ENCODE peak calls at places on chromosomes 11 and 22, in nine cellular contexts. W is GM23338, U is astrocyte of the spinal cord, R is AG10803, O is coronary artery, T is AG04450, H is right lobe of liver, G is pancreas, D is endodermal cell. S is an unnamed sample.

GRCh38 chr11:31808721-31809542 is 2.2 kb downstream of the PAX6 start:
- DNase-seq in W (peak), G (no peak), D (peak), H (no peak), R (no peak), O (no peak), U (no peak), T (no peak), S (no peak)

GRCh38 chr11:134576286-134576685 is 164.2 kb upstream of the B3GAT1 start:
- DNase-seq in H (no peak), T (no peak), U (no peak), D (peak), O (peak), R (no peak), W (no peak), G (no peak), S (no peak)

GRCh38 chr11:72222907-72223614 is 1.5 kb upstream of the INPPL1 start:
- DNase-seq in R (peak), W (peak), T (peak), H (peak), O (peak), D (peak), U (peak), G (peak), S (peak)

GRCh38 chr11:15227011-15227410 is 112.3 kb downstream of the INSC start:
- DNase-seq in D (no peak), T (no peak), G (no peak), O (no peak), U (no peak), H (no peak), W (no peak), R (no peak), S (no peak)

GRCh38 chr11:135015966-135016365 is 603.9 kb upstream of the B3GAT1 start:
- DNase-seq in D (no peak), T (no peak), O (no peak), R (no peak), G (no peak), H (no peak), U (no peak), W (no peak), S (no peak)

GRCh38 chr11:127274328-127274676 is 273.7 kb upstream of the KIRREL3 start:
- DNase-seq in W (no peak), T (no peak), H (no peak), G (no peak), U (no peak), D (no peak), O (no peak), R (no peak), S (no peak)

GRCh38 chr11:56160217-56160616 is at the start of gene OR8K5:
- DNase-seq in H (no peak), D (no peak), G (no peak), W (no peak), T (no peak), U (no peak), R (no peak), O (no peak), S (no peak)

GRCh38 chr11:57772562-57772961 is 11.0 kb downstream of the CTNND1 start:
- DNase-seq in U (peak), R (no peak), H (no peak), D (no peak), G (no peak), T (no peak), W (no peak), O (no peak), S (no peak)

GRCh38 chr11:115333106-115333505 is 171.1 kb downstream of the CADM1 start:
- DNase-seq in G (no peak), T (no peak), H (no peak), W (peak), R (peak), D (no peak), O (no peak), U (peak), S (peak)

GRCh38 chr11:56066980-56067379 is 26.1 kb upstream of the OR8I2 start:
- DNase-seq in D (no peak), H (no peak), R (no peak), W (no peak), O (no peak), T (no peak), G (no peak), U (no peak), S (no peak)

GRCh38 chr22:39396156-39396796 is 3.3 kb upstream of the TAB1 start:
- DNase-seq in T (no peak), H (no peak), R (no peak), O (no peak), U (no peak), D (no peak), G (no peak), W (no peak), S (no peak)

GRCh38 chr11:109865558-109866186 is 227.5 kb upstream of the ZC3H12C start:
- DNase-seq in H (no peak), G (peak), U (no peak), T (no peak), O (no peak), W (peak), D (peak), R (no peak), S (no peak)

GRCh38 chr11:32527191-32527590 is 56.4 kb upstream of the EIF3M start:
- DNase-seq in W (no peak), R (no peak), U (peak), O (no peak), H (no peak), T (no peak), D (no peak), G (no peak), S (peak)

GRCh38 chr11:98701541-98701940 is 319.2 kb upstream of the CNTN5 start:
- DNase-seq in H (no peak), G (no peak), O (no peak), W (no peak), U (peak), D (no peak), T (no peak), R (no peak), S (peak)

GRCh38 chr22:46533434-46533833 is 4.0 kb downstream of the CELSR1 start:
- DNase-seq in D (peak), O (no peak), U (no peak), R (no peak), T (no peak), H (no peak), G (no peak), W (peak), S (no peak)

GRCh38 chr22:50199251-50199721 is 1.5 kb upstream of the SELENOO start:
- DNase-seq in G (no peak), W (no peak), R (no peak), O (no peak), D (no peak), U (no peak), T (no peak), H (no peak), S (no peak)

GRCh38 chr11:77619576-77620198 is 17.9 kb downstream of the CLNS1A start:
- DNase-seq in D (peak), O (no peak), T (no peak), G (no peak), W (peak), U (peak), H (no peak), R (peak), S (peak)

GRCh38 chr11:64848779-64849599 is 4.5 kb upstream of the CDC42BPG start:
- DNase-seq in R (no peak), H (peak), U (no peak), D (peak), W (peak), O (no peak), T (no peak), G (peak), S (no peak)

GRCh38 chr11:12454782-12455181 is 77.4 kb downstream of the PARVA start:
- DNase-seq in T (no peak), U (peak), H (no peak), W (no peak), G (no peak), R (peak), O (no peak), D (no peak), S (no peak)

GRCh38 chr22:28600546-28601143 is 79.0 kb downstream of the TTC28 start:
- DNase-seq in T (peak), G (no peak), O (no peak), H (no peak), D (no peak), R (peak), U (peak), W (peak), S (peak)

GRCh38 chr11:59182457-59183151 is 10.7 kb downstream of the DTX4 start:
- DNase-seq in G (peak), U (no peak), O (no peak), R (no peak), T (no peak), H (no peak), D (peak), W (peak), S (no peak)

GRCh38 chr22:46354176-46354992 is 18.9 kb downstream of the TRMU start:
- DNase-seq in U (no peak), D (no peak), G (no peak), T (no peak), O (no peak), H (no peak), W (no peak), R (no peak), S (no peak)

GRCh38 chr11:81967242-81967641 is 766.4 kb downstream of the FAM181B start:
- DNase-seq in O (no peak), D (no peak), W (no peak), R (no peak), G (no peak), H (no peak), T (no peak), U (no peak), S (no peak)

GRCh38 chr22:27487600-27488450 is 313.7 kb downstream of the MN1 start:
- DNase-seq in G (no peak), W (no peak), T (no peak), U (peak), R (no peak), H (no peak), D (no peak), O (no peak), S (peak)

GRCh38 chr11:31449040-31449439 is 60.4 kb downstream of the IMMP1L start:
- DNase-seq in O (no peak), G (no peak), W (no peak), H (no peak), D (no peak), R (no peak), U (no peak), T (no peak), S (no peak)

DNA sequence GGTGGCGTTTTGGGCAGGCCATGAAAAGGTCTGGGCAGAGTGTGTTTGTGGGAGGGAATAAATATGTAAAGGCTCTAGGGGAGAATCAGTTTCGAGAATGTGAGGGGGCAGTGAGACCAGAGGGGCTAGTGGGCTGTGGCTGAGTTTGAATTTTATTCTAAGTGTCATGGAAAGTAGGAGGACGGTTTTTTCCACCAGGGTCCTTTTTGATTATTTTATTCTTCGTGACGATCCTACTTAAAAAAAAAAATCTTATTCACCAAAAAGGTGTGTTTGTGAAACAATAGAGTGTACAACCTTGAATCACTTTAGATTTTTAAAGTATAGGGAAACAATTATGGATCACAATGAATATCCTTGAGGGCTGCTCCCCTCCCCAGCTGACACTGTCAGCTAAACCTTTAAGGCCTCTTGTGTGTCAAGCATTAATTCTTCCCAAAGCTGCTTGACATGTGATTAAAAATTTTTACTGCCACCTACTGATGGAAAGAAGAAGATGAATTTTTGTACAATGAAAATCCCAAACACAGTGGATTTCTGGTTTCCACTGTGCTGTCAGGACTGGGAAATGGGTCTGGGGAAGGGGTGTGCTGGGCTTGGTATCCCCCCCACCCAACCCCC is 107.5 kb upstream of the OR4B1 start:
- DNase-seq in U (peak), T (no peak), O (peak), G (no peak), H (no peak), D (no peak), W (no peak), R (peak), S (peak)
- TF ChIP-seq CTCF in U (peak), T (peak), O (no peak), G (no peak), H (peak), D (peak), W (no peak), R (peak), S (peak)

GRCh38 chr11:73317803-73318202 is 9.7 kb downstream of the ARHGEF17 start:
- DNase-seq in G (no peak), R (no peak), W (no peak), T (no peak), O (no peak), U (no peak), H (no peak), D (no peak), S (no peak)
- H3K4me3 ChIP-seq in G (no peak), R (no peak), W (no peak), T (no peak), O (peak), U (no peak), H (no peak), D (no peak), S (no peak)

GRCh38 chr11:70158201-70158600 is 44.9 kb upstream of the FADD start:
- DNase-seq in G (peak), O (no peak), H (no peak), U (peak), R (peak), W (peak), D (peak), T (no peak), S (no peak)
- TF ChIP-seq CTCF in G (no peak), O (no peak), H (no peak), U (peak), R (peak), W (peak), D (peak), T (peak), S (peak)

GRCh38 chr11:1310315-1310687 is 869 bp upstream of the TOLLIP start:
- DNase-seq in T (no peak), G (no peak), D (no peak), H (no peak), W (no peak), R (no peak), U (peak), O (no peak), S (no peak)
- H3K4me3 ChIP-seq in T (peak), G (peak), D (peak), H (peak), W (peak), R (peak), U (peak), O (peak), S (peak)

GRCh38 chr11:43285826-43286225 is 26.0 kb upstream of the API5 start:
- DNase-seq in U (no peak), O (no peak), D (peak), R (no peak), T (no peak), G (no peak), H (no peak), W (no peak), S (no peak)

GRCh38 chr11:43278302-43278956 is 33.4 kb upstream of the API5 start:
- DNase-seq in U (peak), O (no peak), W (peak), G (no peak), H (no peak), R (peak), D (peak), T (no peak), S (no peak)

DNA sequence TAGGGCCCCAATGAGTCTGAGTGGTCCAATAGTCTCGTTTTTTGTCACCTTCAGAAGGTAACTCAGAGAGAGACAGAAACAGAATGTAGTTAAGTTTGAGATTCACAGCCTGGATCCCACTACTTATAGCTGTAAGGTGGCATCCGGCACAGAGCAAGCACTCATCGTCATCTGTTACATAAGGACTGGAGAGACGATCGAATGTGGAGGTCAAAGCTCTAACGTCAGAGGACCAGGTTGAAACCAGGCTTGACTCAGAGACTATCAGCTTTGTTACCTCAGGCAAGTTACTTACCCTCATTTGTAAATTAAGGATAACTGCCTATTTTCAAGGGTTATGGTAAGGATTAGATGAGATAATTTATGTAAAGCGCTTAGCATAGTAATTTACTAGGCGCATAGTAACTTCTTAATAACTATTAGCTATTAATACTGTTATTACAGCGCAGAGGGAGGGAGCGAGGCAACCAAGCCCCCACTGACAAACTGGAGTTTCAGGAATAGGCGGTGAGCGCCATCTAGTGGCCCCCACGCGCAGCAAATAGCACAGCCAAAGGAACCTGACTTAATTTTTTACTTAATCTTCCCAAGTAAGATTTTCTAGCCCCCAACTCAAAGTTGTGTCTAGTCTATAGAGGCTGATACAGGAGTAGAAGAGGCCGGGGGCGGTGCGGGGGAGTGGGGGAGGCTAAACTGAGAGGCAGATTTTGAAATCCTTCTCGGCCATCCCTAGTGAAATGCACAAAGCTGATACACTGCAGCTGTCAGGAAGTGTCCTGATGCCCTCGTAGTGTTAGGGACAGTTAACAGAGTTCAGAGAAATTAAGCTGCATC is 29.0 kb upstream of the API5 start:
- DNase-seq in D (peak), R (peak), H (peak), T (no peak), U (peak), O (no peak), G (peak), W (peak), S (no peak)
- TF ChIP-seq CTCF in D (peak), R (peak), H (peak), T (peak), U (peak), O (peak), G (peak), W (peak), S (peak)

GRCh38 chr11:44681698-44682097 is 45.1 kb upstream of the TSPAN18 start:
- DNase-seq in D (no peak), H (no peak), O (no peak), T (peak), G (no peak), U (peak), W (no peak), R (peak), S (no peak)
- H3K4me3 ChIP-seq in D (no peak), H (no peak), O (no peak), T (no peak), G (no peak), U (no peak), W (no peak), R (no peak), S (no peak)

GRCh38 chr22:41197808-41198585 is 7.1 kb upstream of the L3MBTL2 start:
- DNase-seq in U (no peak), G (no peak), D (peak), W (peak), T (no peak), H (peak), R (no peak), O (no peak), S (no peak)

GRCh38 chr22:41193829-41194228 is 11.3 kb upstream of the L3MBTL2 start:
- DNase-seq in W (no peak), D (no peak), G (no peak), H (no peak), U (no peak), R (no peak), T (no peak), O (no peak), S (no peak)

GRCh38 chr22:41201146-41201545 is 4.0 kb upstream of the L3MBTL2 start:
- DNase-seq in D (no peak), H (no peak), W (no peak), O (no peak), G (no peak), T (no peak), U (no peak), R (no peak), S (no peak)

GRCh38 chr22:41191467-41191866 is 13.6 kb upstream of the L3MBTL2 start:
- DNase-seq in D (no peak), R (no peak), O (no peak), G (no peak), H (no peak), U (no peak), T (no peak), W (no peak), S (no peak)

DNA sequence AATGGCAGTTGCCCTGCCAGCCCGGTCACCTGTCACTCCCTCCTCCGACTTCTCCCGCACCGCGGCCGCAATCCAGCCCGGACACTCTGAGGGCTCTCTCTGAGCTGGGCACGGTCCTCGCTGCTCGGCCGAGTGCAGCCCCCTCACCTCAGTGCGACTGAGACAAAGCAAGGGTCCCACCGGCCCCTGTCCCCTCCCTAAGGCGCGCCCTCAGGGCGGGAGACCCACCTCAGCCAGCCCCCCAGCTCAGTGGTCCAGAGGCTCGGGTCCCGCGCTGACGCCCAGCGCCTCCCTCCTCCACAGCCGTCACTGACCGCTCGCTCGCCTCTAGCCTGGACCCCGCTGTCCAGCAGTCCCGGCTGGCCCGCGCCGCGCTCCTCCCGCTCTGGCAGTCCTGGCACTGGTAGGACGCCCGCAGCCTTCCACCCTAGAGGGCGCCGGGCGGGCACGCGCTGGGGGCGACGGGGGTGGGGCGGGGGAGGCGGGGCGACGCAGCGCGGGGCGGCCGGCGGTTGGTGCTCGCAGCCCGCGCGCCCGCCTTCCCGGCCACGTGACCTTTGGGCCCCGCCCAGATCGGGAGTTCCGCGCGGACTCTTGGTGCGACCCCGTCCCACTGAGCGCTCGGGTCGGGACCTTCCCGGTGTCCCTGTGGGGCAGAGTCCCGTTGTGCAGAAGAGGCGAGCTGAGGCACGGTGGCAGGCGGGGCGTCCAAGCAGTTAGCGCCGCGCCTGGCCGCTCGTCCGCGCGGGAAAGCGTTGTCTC is 7.9 kb upstream of the L3MBTL2 start:
- DNase-seq in H (peak), T (no peak), O (peak), W (peak), G (peak), D (peak), R (peak), U (peak), S (no peak)
- TF ChIP-seq CTCF in H (no peak), T (peak), O (no peak), W (peak), G (no peak), D (no peak), R (no peak), U (peak), S (no peak)

DNA sequence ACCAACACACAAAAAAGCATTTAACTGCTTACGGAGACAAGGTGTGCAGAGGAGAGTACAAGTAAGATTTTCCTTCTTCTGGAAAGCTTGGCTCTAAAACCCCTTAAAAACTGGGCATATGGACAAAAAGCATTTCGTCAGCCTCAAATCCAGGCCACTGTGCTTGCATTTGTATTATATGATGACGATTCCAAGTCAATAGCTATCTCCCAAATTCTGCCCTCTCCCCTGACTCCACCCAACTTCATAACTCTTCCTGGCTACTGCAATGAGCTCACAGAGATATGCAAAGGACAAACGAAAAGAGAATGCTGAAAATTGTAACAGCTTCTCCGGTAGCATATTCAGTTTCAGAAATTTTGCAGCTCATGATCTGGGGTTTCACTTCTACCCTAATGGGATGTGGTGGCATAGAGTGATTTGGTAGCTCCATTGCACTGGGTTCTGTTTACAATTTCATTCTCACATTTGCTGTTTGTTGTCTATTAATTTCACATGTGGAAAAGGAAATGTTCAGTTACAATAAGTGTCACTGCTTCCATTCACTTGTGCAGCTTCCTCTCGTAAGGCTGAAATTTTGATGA is 45.6 kb upstream of the CHRM4 start:
- DNase-seq in O (no peak), T (no peak), G (no peak), D (no peak), W (no peak), U (no peak), H (no peak), R (no peak), S (no peak)
- H3K4me3 ChIP-seq in O (no peak), T (no peak), G (no peak), D (no peak), W (no peak), U (no peak), H (no peak), R (no peak), S (no peak)

S was measured in astrocyte of the cerebellum.